ENCODE peak calls at places on chromosomes 4 and X, in seven cellular contexts. G, S, L, Z, C, X and V are unnamed samples.

GRCh38 chr4:121096629-121097028 is 24.3 kb upstream of the NDNF start:
- DNase-seq in G (peak; percentile 66), S (no peak), L (peak; percentile 37), Z (no peak), C (no peak), X (peak; percentile 52), V (no peak)

GRCh38 chrX:1449581-1450149 is 3.0 kb downstream of the ASMTL start:
- DNase-seq in G (no peak), S (no peak), L (no peak), Z (no peak), C (no peak), X (no peak), V (peak; percentile 2)

GRCh38 chr4:113502476-113502875 is 259.1 kb downstream of the CAMK2D start:
- DNase-seq in G (no peak), S (no peak), L (no peak), Z (no peak), C (no peak), X (peak; percentile 50), V (no peak)

GRCh38 chr4:138236035-138236434 is 6.1 kb downstream of the SLC7A11 start:
- DNase-seq in G (no peak), S (no peak), L (no peak), Z (no peak), C (no peak), X (peak; percentile 60), V (no peak)

GRCh38 chrX:124328765-124329164 is 3.7 kb upstream of the TEX13D start:
- DNase-seq in G (no peak), S (no peak), L (no peak), Z (no peak), C (no peak), X (no peak), V (no peak)

GRCh38 chrX:68897118-68897517 is 68.3 kb downstream of the EFNB1 start:
- DNase-seq in G (no peak), S (no peak), L (no peak), Z (no peak), C (no peak), X (no peak), V (no peak)

GRCh38 chrX:80578518-80579105 is 158.4 kb downstream of the TENT5D start:
- DNase-seq in G (peak; percentile 47), S (no peak), L (peak; percentile 1), Z (no peak), C (no peak), X (peak; percentile 6), V (no peak)

GRCh38 chr4:107896158-107896645 is 35.1 kb upstream of the CYP2U1 start:
- DNase-seq in G (no peak), S (peak; percentile 11), L (peak; percentile 97), Z (no peak), C (peak; percentile 44), X (peak; percentile 97), V (peak; percentile 73)

GRCh38 chrX:124217289-124218251 is 114.9 kb upstream of the TEX13D start:
- DNase-seq in G (peak; percentile 55), S (no peak), L (no peak), Z (no peak), C (no peak), X (no peak), V (peak; percentile 1)

GRCh38 chr4:86387013-86387412 is 27.2 kb upstream of the MAPK10 start:
- DNase-seq in G (no peak), S (no peak), L (no peak), Z (no peak), C (no peak), X (no peak), V (no peak)

GRCh38 chrX:21493226-21493850 is 119.1 kb downstream of the CNKSR2 start:
- DNase-seq in G (no peak), S (no peak), L (peak; percentile 24), Z (no peak), C (no peak), X (peak; percentile 47), V (no peak)

GRCh38 chr4:129344058-129344457 is 248.1 kb downstream of the C4orf33 start:
- DNase-seq in G (peak; percentile 60), S (no peak), L (peak; percentile 50), Z (no peak), C (peak; percentile 57), X (peak; percentile 27), V (no peak)

GRCh38 chr4:122857160-122857559 is 30.5 kb downstream of the FGF2 start:
- DNase-seq in G (no peak), S (no peak), L (no peak), Z (no peak), C (no peak), X (no peak), V (no peak)
- H3K4me1 ChIP-seq in G (peaks cover 1% of the 10 kb centered on the region), S (no peaks in the 10 kb centered on the region), L (peaks cover 7% of the 10 kb centered on the region), Z (no peaks in the 10 kb centered on the region), C (no peaks in the 10 kb centered on the region), X (peaks cover 11% of the 10 kb centered on the region), V (no peaks in the 10 kb centered on the region)

DNA sequence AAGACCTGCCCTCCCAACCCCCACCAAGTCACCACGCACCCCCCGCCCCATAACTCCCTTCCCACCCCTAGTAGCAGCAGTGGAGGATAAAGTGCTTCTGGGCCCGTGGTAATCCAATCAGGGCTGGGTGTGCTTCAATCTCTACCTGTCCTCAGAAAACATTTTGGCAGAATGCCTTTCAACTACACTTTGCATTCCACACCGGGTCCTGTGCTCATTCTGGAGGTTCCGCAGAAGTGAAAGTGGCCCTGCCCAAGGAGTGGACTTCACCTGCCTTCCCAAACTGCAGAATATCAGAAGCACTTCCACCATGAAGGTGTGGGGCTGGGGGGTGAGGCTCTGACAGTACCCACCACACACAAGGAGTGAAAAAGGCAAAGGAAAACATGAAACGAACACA is 322.3 kb downstream of the DHX15 start:
- DNase-seq in G (no peak), S (no peak), L (no peak), Z (no peak), C (no peak), X (no peak), V (no peak)
- H3K4me1 ChIP-seq in G (no peaks in the 10 kb centered on the region), S (no peaks in the 10 kb centered on the region), L (no peaks in the 10 kb centered on the region), Z (peaks cover 7% of the 10 kb centered on the region), C (no peaks in the 10 kb centered on the region), X (peaks cover 2% of the 10 kb centered on the region), V (no peaks in the 10 kb centered on the region)

GRCh38 chr4:159162576-159162975 is 59.7 kb downstream of the RAPGEF2 start:
- DNase-seq in G (no peak), S (no peak), L (no peak), Z (no peak), C (no peak), X (no peak), V (no peak)

GRCh38 chr4:159159611-159160010 is 56.7 kb downstream of the RAPGEF2 start:
- DNase-seq in G (no peak), S (no peak), L (peak; percentile 83), Z (no peak), C (no peak), X (no peak), V (no peak)

GRCh38 chr4:159158083-159158617 is 55.3 kb downstream of the RAPGEF2 start:
- DNase-seq in G (no peak), S (no peak), L (peak; percentile 55), Z (no peak), C (no peak), X (no peak), V (no peak)

GRCh38 chr4:159160242-159160641 is 57.4 kb downstream of the RAPGEF2 start:
- DNase-seq in G (no peak), S (no peak), L (no peak), Z (no peak), C (no peak), X (no peak), V (no peak)

GRCh38 chr4:159158989-159159388 is 56.1 kb downstream of the RAPGEF2 start:
- DNase-seq in G (no peak), S (no peak), L (peak; percentile 46), Z (no peak), C (no peak), X (no peak), V (no peak)
- H3K4me1 ChIP-seq in G (peaks cover 9% of the 10 kb centered on the region), S (no peaks in the 10 kb centered on the region), L (peaks cover 22% of the 10 kb centered on the region), Z (no peaks in the 10 kb centered on the region), C (no peaks in the 10 kb centered on the region), X (peaks cover 2% of the 10 kb centered on the region), V (no peaks in the 10 kb centered on the region)

GRCh38 chr4:173174184-173175156 is 5.9 kb downstream of the GALNT7 start:
- DNase-seq in G (no peak), S (no peak), L (no peak), Z (no peak), C (no peak), X (no peak), V (no peak)

GRCh38 chr4:173171987-173172386 is 3.4 kb downstream of the GALNT7 start:
- DNase-seq in G (no peak), S (no peak), L (no peak), Z (no peak), C (no peak), X (no peak), V (no peak)

GRCh38 chr4:173177232-173177631 is 8.6 kb downstream of the GALNT7 start:
- DNase-seq in G (no peak), S (no peak), L (no peak), Z (no peak), C (no peak), X (no peak), V (no peak)

GRCh38 chr4:173178144-173178543 is 9.5 kb downstream of the GALNT7 start:
- DNase-seq in G (no peak), S (no peak), L (no peak), Z (no peak), C (no peak), X (no peak), V (no peak)

DNA sequence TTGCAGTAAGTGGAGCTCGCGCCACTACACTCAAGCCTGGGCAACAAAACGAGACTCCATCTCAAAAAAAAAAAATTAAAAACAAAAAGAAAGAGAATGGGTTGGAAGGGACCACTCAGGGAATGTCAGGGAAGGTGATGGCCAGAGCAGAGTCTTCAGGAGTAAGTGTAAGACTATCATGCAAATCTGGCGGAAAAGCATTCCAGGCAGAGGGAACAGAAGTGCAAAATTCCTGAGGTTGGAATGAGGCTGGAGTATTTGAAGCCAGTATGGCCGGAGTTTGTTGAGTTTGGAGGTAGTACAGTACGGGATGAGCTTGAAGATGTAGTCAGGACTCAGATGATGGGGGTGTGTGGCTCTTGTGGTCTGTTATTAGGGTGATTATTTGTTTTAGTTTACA is 7.4 kb downstream of the GALNT7 start:
- DNase-seq in G (no peak), S (no peak), L (no peak), Z (no peak), C (no peak), X (no peak), V (no peak)
- H3K4me1 ChIP-seq in G (peaks cover 13% of the 10 kb centered on the region), S (no peaks in the 10 kb centered on the region), L (peaks cover 23% of the 10 kb centered on the region), Z (no peaks in the 10 kb centered on the region), C (peaks cover 36% of the 10 kb centered on the region), X (peaks cover 2% of the 10 kb centered on the region), V (peaks cover 16% of the 10 kb centered on the region)

GRCh38 chr4:153261431-153261830 is 57.2 kb downstream of the TRIM2 start:
- DNase-seq in G (no peak), S (no peak), L (no peak), Z (no peak), C (no peak), X (no peak), V (no peak)

GRCh38 chr4:153260152-153260551 is 55.9 kb downstream of the TRIM2 start:
- DNase-seq in G (no peak), S (no peak), L (no peak), Z (no peak), C (no peak), X (no peak), V (no peak)

GRCh38 chr4:153261922-153262321 is 57.7 kb downstream of the TRIM2 start:
- DNase-seq in G (no peak), S (no peak), L (no peak), Z (no peak), C (no peak), X (no peak), V (no peak)

GRCh38 chr4:153259679-153260078 is 55.4 kb downstream of the TRIM2 start:
- DNase-seq in G (no peak), S (no peak), L (no peak), Z (no peak), C (no peak), X (no peak), V (no peak)

GRCh38 chr4:153260553-153261306 is 56.5 kb downstream of the TRIM2 start:
- DNase-seq in G (no peak), S (no peak), L (peak; percentile 42), Z (no peak), C (no peak), X (peak; percentile 23), V (no peak)
- H3K4me1 ChIP-seq in G (no peaks in the 10 kb centered on the region), S (no peaks in the 10 kb centered on the region), L (peaks cover 3% of the 10 kb centered on the region), Z (no peaks in the 10 kb centered on the region), C (no peaks in the 10 kb centered on the region), X (peaks cover 5% of the 10 kb centered on the region), V (peaks cover 18% of the 10 kb centered on the region)